ENCODE peak calls at places on chromosomes 7 and 10, in ten cellular contexts. One of them, this sample, is unnamed.

GRCh38 chr7:66143876-66144332 is 29.3 kb downstream of the CRCP start:
- DNase-seq in activated T-helper 2 cell treated with anti-CD3 and anti-CD28 coated beads, Interferon-gamma antibody, Interleukin-2, Interleukin-4, amounts not matched to agents 10 μg/mL and 5 μg/mL and 100 μg/mL, durations not matched to agents 14 hours and 24 hours and 36 hours: no peak
- DNase-seq in NCI-H2171: no peak
- DNase-seq in activated T-cell treated with anti-CD3 and anti-CD28 coated beads for 24 hours: no peak
- DNase-seq in activated naive CD4-positive, alpha-beta T cell treated with anti-CD3 and anti-CD28 coated beads, Interleukin-2, amount 50 U/mL, for 72 hours: no peak
- DNase-seq in activated CD4-positive, alpha-beta T cell treated with anti-CD3 and anti-CD28 coated beads, Interleukin-2, amount 10 ng/mL, durations not matched to agents 24 days and 14 days: no peak
- DNase-seq in NCI-H460: no peak
- DNase-seq in NCI-H1417: no peak
- DNase-seq in frontal cortex: no peak
- DNase-seq in smooth muscle cell of the brain vasculature: no peak
- DNase-seq in this sample: no peak

GRCh38 chr7:80644054-80644453 is 5.6 kb downstream of the CD36 start:
- DNase-seq in activated T-helper 2 cell treated with anti-CD3 and anti-CD28 coated beads, Interferon-gamma antibody, Interleukin-2, Interleukin-4, amounts not matched to agents 10 μg/mL and 5 μg/mL and 100 μg/mL, durations not matched to agents 14 hours and 24 hours and 36 hours: no peak
- DNase-seq in NCI-H2171: no peak
- DNase-seq in activated T-cell treated with anti-CD3 and anti-CD28 coated beads for 24 hours: no peak
- DNase-seq in activated naive CD4-positive, alpha-beta T cell treated with anti-CD3 and anti-CD28 coated beads, Interleukin-2, amount 50 U/mL, for 72 hours: no peak
- DNase-seq in activated CD4-positive, alpha-beta T cell treated with anti-CD3 and anti-CD28 coated beads, Interleukin-2, amount 10 ng/mL, durations not matched to agents 24 days and 14 days: no peak
- DNase-seq in NCI-H460: no peak
- DNase-seq in NCI-H1417: no peak
- DNase-seq in frontal cortex: no peak
- DNase-seq in smooth muscle cell of the brain vasculature: no peak
- DNase-seq in this sample: no peak

GRCh38 chr10:62831346-62831745 is 15.2 kb upstream of the EGR2 start:
- DNase-seq in activated T-helper 2 cell treated with anti-CD3 and anti-CD28 coated beads, Interferon-gamma antibody, Interleukin-2, Interleukin-4, amounts not matched to agents 10 μg/mL and 5 μg/mL and 100 μg/mL, durations not matched to agents 14 hours and 24 hours and 36 hours: no peak
- DNase-seq in NCI-H2171: no peak
- DNase-seq in activated T-cell treated with anti-CD3 and anti-CD28 coated beads for 24 hours: no peak
- DNase-seq in activated naive CD4-positive, alpha-beta T cell treated with anti-CD3 and anti-CD28 coated beads, Interleukin-2, amount 50 U/mL, for 72 hours: no peak
- DNase-seq in activated CD4-positive, alpha-beta T cell treated with anti-CD3 and anti-CD28 coated beads, Interleukin-2, amount 10 ng/mL, durations not matched to agents 24 days and 14 days: no peak
- DNase-seq in NCI-H460: no peak
- DNase-seq in NCI-H1417: no peak
- DNase-seq in frontal cortex: no peak
- DNase-seq in smooth muscle cell of the brain vasculature: no peak
- DNase-seq in this sample: no peak

GRCh38 chr7:128757203-128757602 is 18.0 kb downstream of the CALU start:
- DNase-seq in activated T-helper 2 cell treated with anti-CD3 and anti-CD28 coated beads, Interferon-gamma antibody, Interleukin-2, Interleukin-4, amounts not matched to agents 10 μg/mL and 5 μg/mL and 100 μg/mL, durations not matched to agents 14 hours and 24 hours and 36 hours: no peak
- DNase-seq in NCI-H2171: no peak
- DNase-seq in activated T-cell treated with anti-CD3 and anti-CD28 coated beads for 24 hours: no peak
- DNase-seq in activated naive CD4-positive, alpha-beta T cell treated with anti-CD3 and anti-CD28 coated beads, Interleukin-2, amount 50 U/mL, for 72 hours: no peak
- DNase-seq in activated CD4-positive, alpha-beta T cell treated with anti-CD3 and anti-CD28 coated beads, Interleukin-2, amount 10 ng/mL, durations not matched to agents 24 days and 14 days: no peak
- DNase-seq in NCI-H460: no peak
- DNase-seq in NCI-H1417: no peak
- DNase-seq in frontal cortex: no peak
- DNase-seq in smooth muscle cell of the brain vasculature: no peak
- DNase-seq in this sample: no peak

GRCh38 chr7:98126311-98127142 is 19.9 kb downstream of the LMTK2 start:
- DNase-seq in activated T-helper 2 cell treated with anti-CD3 and anti-CD28 coated beads, Interferon-gamma antibody, Interleukin-2, Interleukin-4, amounts not matched to agents 10 μg/mL and 5 μg/mL and 100 μg/mL, durations not matched to agents 14 hours and 24 hours and 36 hours: no peak
- DNase-seq in NCI-H2171: no peak
- DNase-seq in activated T-cell treated with anti-CD3 and anti-CD28 coated beads for 24 hours: no peak
- DNase-seq in activated naive CD4-positive, alpha-beta T cell treated with anti-CD3 and anti-CD28 coated beads, Interleukin-2, amount 50 U/mL, for 72 hours: no peak
- DNase-seq in activated CD4-positive, alpha-beta T cell treated with anti-CD3 and anti-CD28 coated beads, Interleukin-2, amount 10 ng/mL, durations not matched to agents 24 days and 14 days: no peak
- DNase-seq in NCI-H460: no peak
- DNase-seq in NCI-H1417: no peak
- DNase-seq in frontal cortex: no peak
- DNase-seq in smooth muscle cell of the brain vasculature: no peak
- DNase-seq in this sample: no peak

GRCh38 chr10:103915794-103916193 is 2.2 kb downstream of the STN1 start:
- DNase-seq in activated T-helper 2 cell treated with anti-CD3 and anti-CD28 coated beads, Interferon-gamma antibody, Interleukin-2, Interleukin-4, amounts not matched to agents 10 μg/mL and 5 μg/mL and 100 μg/mL, durations not matched to agents 14 hours and 24 hours and 36 hours: no peak
- DNase-seq in NCI-H2171: no peak
- DNase-seq in activated T-cell treated with anti-CD3 and anti-CD28 coated beads for 24 hours: no peak
- DNase-seq in activated naive CD4-positive, alpha-beta T cell treated with anti-CD3 and anti-CD28 coated beads, Interleukin-2, amount 50 U/mL, for 72 hours: no peak
- DNase-seq in activated CD4-positive, alpha-beta T cell treated with anti-CD3 and anti-CD28 coated beads, Interleukin-2, amount 10 ng/mL, durations not matched to agents 24 days and 14 days: peak
- DNase-seq in NCI-H460: no peak
- DNase-seq in NCI-H1417: no peak
- DNase-seq in frontal cortex: no peak
- DNase-seq in smooth muscle cell of the brain vasculature: no peak
- DNase-seq in this sample: peak

GRCh38 chr7:141752634-141753033 is 11.3 kb upstream of the TAS2R3 start:
- DNase-seq in activated T-helper 2 cell treated with anti-CD3 and anti-CD28 coated beads, Interferon-gamma antibody, Interleukin-2, Interleukin-4, amounts not matched to agents 10 μg/mL and 5 μg/mL and 100 μg/mL, durations not matched to agents 14 hours and 24 hours and 36 hours: no peak
- DNase-seq in NCI-H2171: no peak
- DNase-seq in activated T-cell treated with anti-CD3 and anti-CD28 coated beads for 24 hours: no peak
- DNase-seq in activated naive CD4-positive, alpha-beta T cell treated with anti-CD3 and anti-CD28 coated beads, Interleukin-2, amount 50 U/mL, for 72 hours: peak
- DNase-seq in activated CD4-positive, alpha-beta T cell treated with anti-CD3 and anti-CD28 coated beads, Interleukin-2, amount 10 ng/mL, durations not matched to agents 24 days and 14 days: no peak
- DNase-seq in NCI-H460: no peak
- DNase-seq in NCI-H1417: no peak
- DNase-seq in frontal cortex: no peak
- DNase-seq in smooth muscle cell of the brain vasculature: no peak
- DNase-seq in this sample: no peak

GRCh38 chr10:126588024-126588423 is 82.5 kb downstream of the C10orf90 start:
- DNase-seq in activated T-helper 2 cell treated with anti-CD3 and anti-CD28 coated beads, Interferon-gamma antibody, Interleukin-2, Interleukin-4, amounts not matched to agents 10 μg/mL and 5 μg/mL and 100 μg/mL, durations not matched to agents 14 hours and 24 hours and 36 hours: no peak
- DNase-seq in NCI-H2171: no peak
- DNase-seq in activated T-cell treated with anti-CD3 and anti-CD28 coated beads for 24 hours: no peak
- DNase-seq in activated naive CD4-positive, alpha-beta T cell treated with anti-CD3 and anti-CD28 coated beads, Interleukin-2, amount 50 U/mL, for 72 hours: no peak
- DNase-seq in activated CD4-positive, alpha-beta T cell treated with anti-CD3 and anti-CD28 coated beads, Interleukin-2, amount 10 ng/mL, durations not matched to agents 24 days and 14 days: no peak
- DNase-seq in NCI-H460: no peak
- DNase-seq in NCI-H1417: no peak
- DNase-seq in frontal cortex: no peak
- DNase-seq in smooth muscle cell of the brain vasculature: no peak
- DNase-seq in this sample: no peak

GRCh38 chr10:30438016-30438850 is 4.2 kb downstream of the MAP3K8 start:
- DNase-seq in activated T-helper 2 cell treated with anti-CD3 and anti-CD28 coated beads, Interferon-gamma antibody, Interleukin-2, Interleukin-4, amounts not matched to agents 10 μg/mL and 5 μg/mL and 100 μg/mL, durations not matched to agents 14 hours and 24 hours and 36 hours: no peak
- DNase-seq in NCI-H2171: no peak
- DNase-seq in activated T-cell treated with anti-CD3 and anti-CD28 coated beads for 24 hours: no peak
- DNase-seq in activated naive CD4-positive, alpha-beta T cell treated with anti-CD3 and anti-CD28 coated beads, Interleukin-2, amount 50 U/mL, for 72 hours: no peak
- DNase-seq in activated CD4-positive, alpha-beta T cell treated with anti-CD3 and anti-CD28 coated beads, Interleukin-2, amount 10 ng/mL, durations not matched to agents 24 days and 14 days: no peak
- DNase-seq in NCI-H460: no peak
- DNase-seq in NCI-H1417: no peak
- DNase-seq in frontal cortex: no peak
- DNase-seq in smooth muscle cell of the brain vasculature: no peak
- DNase-seq in this sample: no peak

GRCh38 chr7:159004411-159004810 is 140.3 kb downstream of the VIPR2 start:
- DNase-seq in activated T-helper 2 cell treated with anti-CD3 and anti-CD28 coated beads, Interferon-gamma antibody, Interleukin-2, Interleukin-4, amounts not matched to agents 10 μg/mL and 5 μg/mL and 100 μg/mL, durations not matched to agents 14 hours and 24 hours and 36 hours: no peak
- DNase-seq in NCI-H2171: no peak
- DNase-seq in activated T-cell treated with anti-CD3 and anti-CD28 coated beads for 24 hours: no peak
- DNase-seq in activated naive CD4-positive, alpha-beta T cell treated with anti-CD3 and anti-CD28 coated beads, Interleukin-2, amount 50 U/mL, for 72 hours: peak
- DNase-seq in activated CD4-positive, alpha-beta T cell treated with anti-CD3 and anti-CD28 coated beads, Interleukin-2, amount 10 ng/mL, durations not matched to agents 24 days and 14 days: peak
- DNase-seq in NCI-H460: no peak
- DNase-seq in NCI-H1417: no peak
- DNase-seq in frontal cortex: no peak
- DNase-seq in smooth muscle cell of the brain vasculature: no peak
- DNase-seq in this sample: peak

GRCh38 chr7:79454325-79454960 is 976 bp upstream of the MAGI2 start:
- DNase-seq in activated T-helper 2 cell treated with anti-CD3 and anti-CD28 coated beads, Interferon-gamma antibody, Interleukin-2, Interleukin-4, amounts not matched to agents 10 μg/mL and 5 μg/mL and 100 μg/mL, durations not matched to agents 14 hours and 24 hours and 36 hours: no peak
- DNase-seq in NCI-H2171: no peak
- DNase-seq in activated T-cell treated with anti-CD3 and anti-CD28 coated beads for 24 hours: no peak
- DNase-seq in activated naive CD4-positive, alpha-beta T cell treated with anti-CD3 and anti-CD28 coated beads, Interleukin-2, amount 50 U/mL, for 72 hours: no peak
- DNase-seq in activated CD4-positive, alpha-beta T cell treated with anti-CD3 and anti-CD28 coated beads, Interleukin-2, amount 10 ng/mL, durations not matched to agents 24 days and 14 days: peak
- DNase-seq in NCI-H460: no peak
- DNase-seq in NCI-H1417: no peak
- DNase-seq in frontal cortex: no peak
- DNase-seq in smooth muscle cell of the brain vasculature: no peak
- DNase-seq in this sample: no peak

GRCh38 chr7:33986951-33987948 is 81.9 kb downstream of the BMPER start:
- DNase-seq in activated T-helper 2 cell treated with anti-CD3 and anti-CD28 coated beads, Interferon-gamma antibody, Interleukin-2, Interleukin-4, amounts not matched to agents 10 μg/mL and 5 μg/mL and 100 μg/mL, durations not matched to agents 14 hours and 24 hours and 36 hours: no peak
- DNase-seq in NCI-H2171: no peak
- DNase-seq in activated T-cell treated with anti-CD3 and anti-CD28 coated beads for 24 hours: no peak
- DNase-seq in activated naive CD4-positive, alpha-beta T cell treated with anti-CD3 and anti-CD28 coated beads, Interleukin-2, amount 50 U/mL, for 72 hours: no peak
- DNase-seq in activated CD4-positive, alpha-beta T cell treated with anti-CD3 and anti-CD28 coated beads, Interleukin-2, amount 10 ng/mL, durations not matched to agents 24 days and 14 days: no peak
- DNase-seq in NCI-H460: peak
- DNase-seq in NCI-H1417: no peak
- DNase-seq in frontal cortex: no peak
- DNase-seq in smooth muscle cell of the brain vasculature: peak
- DNase-seq in this sample: no peak

GRCh38 chr7:27116019-27116411 is 13.5 kb upstream of the HOXA2 start:
- DNase-seq in activated T-helper 2 cell treated with anti-CD3 and anti-CD28 coated beads, Interferon-gamma antibody, Interleukin-2, Interleukin-4, amounts not matched to agents 10 μg/mL and 5 μg/mL and 100 μg/mL, durations not matched to agents 14 hours and 24 hours and 36 hours: no peak
- DNase-seq in NCI-H2171: no peak
- DNase-seq in activated T-cell treated with anti-CD3 and anti-CD28 coated beads for 24 hours: no peak
- DNase-seq in activated naive CD4-positive, alpha-beta T cell treated with anti-CD3 and anti-CD28 coated beads, Interleukin-2, amount 50 U/mL, for 72 hours: no peak
- DNase-seq in activated CD4-positive, alpha-beta T cell treated with anti-CD3 and anti-CD28 coated beads, Interleukin-2, amount 10 ng/mL, durations not matched to agents 24 days and 14 days: no peak
- DNase-seq in NCI-H460: no peak
- DNase-seq in NCI-H1417: no peak
- DNase-seq in frontal cortex: no peak
- DNase-seq in smooth muscle cell of the brain vasculature: no peak
- DNase-seq in this sample: no peak

GRCh38 chr10:112789248-112789647 is 160.8 kb upstream of the TCF7L2 start:
- DNase-seq in activated T-helper 2 cell treated with anti-CD3 and anti-CD28 coated beads, Interferon-gamma antibody, Interleukin-2, Interleukin-4, amounts not matched to agents 10 μg/mL and 5 μg/mL and 100 μg/mL, durations not matched to agents 14 hours and 24 hours and 36 hours: no peak
- DNase-seq in NCI-H2171: no peak
- DNase-seq in activated T-cell treated with anti-CD3 and anti-CD28 coated beads for 24 hours: no peak
- DNase-seq in activated naive CD4-positive, alpha-beta T cell treated with anti-CD3 and anti-CD28 coated beads, Interleukin-2, amount 50 U/mL, for 72 hours: no peak
- DNase-seq in activated CD4-positive, alpha-beta T cell treated with anti-CD3 and anti-CD28 coated beads, Interleukin-2, amount 10 ng/mL, durations not matched to agents 24 days and 14 days: no peak
- DNase-seq in NCI-H460: no peak
- DNase-seq in NCI-H1417: no peak
- DNase-seq in frontal cortex: no peak
- DNase-seq in smooth muscle cell of the brain vasculature: no peak
- DNase-seq in this sample: no peak

GRCh38 chr10:51326174-51326573 is 251.9 kb downstream of the PRKG1 start:
- DNase-seq in activated T-helper 2 cell treated with anti-CD3 and anti-CD28 coated beads, Interferon-gamma antibody, Interleukin-2, Interleukin-4, amounts not matched to agents 10 μg/mL and 5 μg/mL and 100 μg/mL, durations not matched to agents 14 hours and 24 hours and 36 hours: no peak
- DNase-seq in NCI-H2171: no peak
- DNase-seq in activated T-cell treated with anti-CD3 and anti-CD28 coated beads for 24 hours: no peak
- DNase-seq in activated naive CD4-positive, alpha-beta T cell treated with anti-CD3 and anti-CD28 coated beads, Interleukin-2, amount 50 U/mL, for 72 hours: no peak
- DNase-seq in activated CD4-positive, alpha-beta T cell treated with anti-CD3 and anti-CD28 coated beads, Interleukin-2, amount 10 ng/mL, durations not matched to agents 24 days and 14 days: no peak
- DNase-seq in NCI-H460: no peak
- DNase-seq in NCI-H1417: no peak
- DNase-seq in frontal cortex: no peak
- DNase-seq in smooth muscle cell of the brain vasculature: no peak
- DNase-seq in this sample: no peak

GRCh38 chr10:112832361-112832878 is 117.6 kb upstream of the TCF7L2 start:
- DNase-seq in activated T-helper 2 cell treated with anti-CD3 and anti-CD28 coated beads, Interferon-gamma antibody, Interleukin-2, Interleukin-4, amounts not matched to agents 10 μg/mL and 5 μg/mL and 100 μg/mL, durations not matched to agents 14 hours and 24 hours and 36 hours: no peak
- DNase-seq in NCI-H2171: no peak
- DNase-seq in activated T-cell treated with anti-CD3 and anti-CD28 coated beads for 24 hours: no peak
- DNase-seq in activated naive CD4-positive, alpha-beta T cell treated with anti-CD3 and anti-CD28 coated beads, Interleukin-2, amount 50 U/mL, for 72 hours: no peak
- DNase-seq in activated CD4-positive, alpha-beta T cell treated with anti-CD3 and anti-CD28 coated beads, Interleukin-2, amount 10 ng/mL, durations not matched to agents 24 days and 14 days: no peak
- DNase-seq in NCI-H460: no peak
- DNase-seq in NCI-H1417: no peak
- DNase-seq in frontal cortex: no peak
- DNase-seq in smooth muscle cell of the brain vasculature: no peak
- DNase-seq in this sample: no peak

GRCh38 chr7:84912993-84913635 is 273.7 kb downstream of the SEMA3D start:
- DNase-seq in activated T-helper 2 cell treated with anti-CD3 and anti-CD28 coated beads, Interferon-gamma antibody, Interleukin-2, Interleukin-4, amounts not matched to agents 10 μg/mL and 5 μg/mL and 100 μg/mL, durations not matched to agents 14 hours and 24 hours and 36 hours: no peak
- DNase-seq in NCI-H2171: no peak
- DNase-seq in activated T-cell treated with anti-CD3 and anti-CD28 coated beads for 24 hours: no peak
- DNase-seq in activated naive CD4-positive, alpha-beta T cell treated with anti-CD3 and anti-CD28 coated beads, Interleukin-2, amount 50 U/mL, for 72 hours: no peak
- DNase-seq in activated CD4-positive, alpha-beta T cell treated with anti-CD3 and anti-CD28 coated beads, Interleukin-2, amount 10 ng/mL, durations not matched to agents 24 days and 14 days: no peak
- DNase-seq in NCI-H460: no peak
- DNase-seq in NCI-H1417: no peak
- DNase-seq in frontal cortex: no peak
- DNase-seq in smooth muscle cell of the brain vasculature: no peak
- DNase-seq in this sample: no peak

GRCh38 chr10:26739087-26739631 is 41.7 kb downstream of the PDSS1 start:
- DNase-seq in activated T-helper 2 cell treated with anti-CD3 and anti-CD28 coated beads, Interferon-gamma antibody, Interleukin-2, Interleukin-4, amounts not matched to agents 10 μg/mL and 5 μg/mL and 100 μg/mL, durations not matched to agents 14 hours and 24 hours and 36 hours: no peak
- DNase-seq in NCI-H2171: no peak
- DNase-seq in activated T-cell treated with anti-CD3 and anti-CD28 coated beads for 24 hours: no peak
- DNase-seq in activated naive CD4-positive, alpha-beta T cell treated with anti-CD3 and anti-CD28 coated beads, Interleukin-2, amount 50 U/mL, for 72 hours: peak
- DNase-seq in activated CD4-positive, alpha-beta T cell treated with anti-CD3 and anti-CD28 coated beads, Interleukin-2, amount 10 ng/mL, durations not matched to agents 24 days and 14 days: no peak
- DNase-seq in NCI-H460: no peak
- DNase-seq in NCI-H1417: no peak
- DNase-seq in frontal cortex: no peak
- DNase-seq in smooth muscle cell of the brain vasculature: no peak
- DNase-seq in this sample: no peak

GRCh38 chr7:158731761-158732160 is 27.2 kb upstream of the NCAPG2 start:
- DNase-seq in activated T-helper 2 cell treated with anti-CD3 and anti-CD28 coated beads, Interferon-gamma antibody, Interleukin-2, Interleukin-4, amounts not matched to agents 10 μg/mL and 5 μg/mL and 100 μg/mL, durations not matched to agents 14 hours and 24 hours and 36 hours: no peak
- DNase-seq in NCI-H2171: no peak
- DNase-seq in activated T-cell treated with anti-CD3 and anti-CD28 coated beads for 24 hours: no peak
- DNase-seq in activated naive CD4-positive, alpha-beta T cell treated with anti-CD3 and anti-CD28 coated beads, Interleukin-2, amount 50 U/mL, for 72 hours: no peak
- DNase-seq in activated CD4-positive, alpha-beta T cell treated with anti-CD3 and anti-CD28 coated beads, Interleukin-2, amount 10 ng/mL, durations not matched to agents 24 days and 14 days: peak
- DNase-seq in NCI-H460: no peak
- DNase-seq in NCI-H1417: no peak
- DNase-seq in frontal cortex: no peak
- DNase-seq in smooth muscle cell of the brain vasculature: no peak
- DNase-seq in this sample: no peak

GRCh38 chr10:5089869-5090268 is 4.3 kb upstream of the AKR1C3 start:
- DNase-seq in activated T-helper 2 cell treated with anti-CD3 and anti-CD28 coated beads, Interferon-gamma antibody, Interleukin-2, Interleukin-4, amounts not matched to agents 10 μg/mL and 5 μg/mL and 100 μg/mL, durations not matched to agents 14 hours and 24 hours and 36 hours: no peak
- DNase-seq in NCI-H2171: no peak
- DNase-seq in activated T-cell treated with anti-CD3 and anti-CD28 coated beads for 24 hours: no peak
- DNase-seq in activated naive CD4-positive, alpha-beta T cell treated with anti-CD3 and anti-CD28 coated beads, Interleukin-2, amount 50 U/mL, for 72 hours: no peak
- DNase-seq in activated CD4-positive, alpha-beta T cell treated with anti-CD3 and anti-CD28 coated beads, Interleukin-2, amount 10 ng/mL, durations not matched to agents 24 days and 14 days: peak
- DNase-seq in NCI-H460: peak
- DNase-seq in NCI-H1417: peak
- DNase-seq in frontal cortex: no peak
- DNase-seq in smooth muscle cell of the brain vasculature: no peak
- DNase-seq in this sample: no peak

GRCh38 chr10:120917521-120918250 is 66.5 kb downstream of the WDR11 start:
- DNase-seq in activated T-helper 2 cell treated with anti-CD3 and anti-CD28 coated beads, Interferon-gamma antibody, Interleukin-2, Interleukin-4, amounts not matched to agents 10 μg/mL and 5 μg/mL and 100 μg/mL, durations not matched to agents 14 hours and 24 hours and 36 hours: no peak
- DNase-seq in NCI-H2171: no peak
- DNase-seq in activated T-cell treated with anti-CD3 and anti-CD28 coated beads for 24 hours: no peak
- DNase-seq in activated naive CD4-positive, alpha-beta T cell treated with anti-CD3 and anti-CD28 coated beads, Interleukin-2, amount 50 U/mL, for 72 hours: no peak
- DNase-seq in activated CD4-positive, alpha-beta T cell treated with anti-CD3 and anti-CD28 coated beads, Interleukin-2, amount 10 ng/mL, durations not matched to agents 24 days and 14 days: peak
- DNase-seq in NCI-H460: no peak
- DNase-seq in NCI-H1417: no peak
- DNase-seq in frontal cortex: no peak
- DNase-seq in smooth muscle cell of the brain vasculature: no peak
- DNase-seq in this sample: no peak

GRCh38 chr10:74013004-74013403 is 15.1 kb downstream of the VCL start:
- DNase-seq in activated T-helper 2 cell treated with anti-CD3 and anti-CD28 coated beads, Interferon-gamma antibody, Interleukin-2, Interleukin-4, amounts not matched to agents 10 μg/mL and 5 μg/mL and 100 μg/mL, durations not matched to agents 14 hours and 24 hours and 36 hours: no peak
- DNase-seq in NCI-H2171: no peak
- DNase-seq in activated T-cell treated with anti-CD3 and anti-CD28 coated beads for 24 hours: no peak
- DNase-seq in activated naive CD4-positive, alpha-beta T cell treated with anti-CD3 and anti-CD28 coated beads, Interleukin-2, amount 50 U/mL, for 72 hours: no peak
- DNase-seq in activated CD4-positive, alpha-beta T cell treated with anti-CD3 and anti-CD28 coated beads, Interleukin-2, amount 10 ng/mL, durations not matched to agents 24 days and 14 days: no peak
- DNase-seq in NCI-H460: no peak
- DNase-seq in NCI-H1417: no peak
- DNase-seq in frontal cortex: no peak
- DNase-seq in smooth muscle cell of the brain vasculature: no peak
- DNase-seq in this sample: no peak